ENCODE peak calls at places on chromosomes 11 and 22, in six cellular contexts. One of them, this sample, is unnamed. For H3K4me1, the result is how much of the 10 kb centered on the place peaks cover.

GRCh38 chr11:96114178-96115070 is 190.5 kb upstream of the MTMR2 start:
- DNase-seq in lung: no peak
- DNase-seq in spleen: no peak
- DNase-seq in uterus: no peak
- DNase-seq in left lung: no peak
- DNase-seq in CD8-positive, alpha-beta T cell: no peak
- DNase-seq in this sample: peak

GRCh38 chr11:88231894-88232482 is 56.7 kb upstream of the RAB38 start:
- DNase-seq in lung: no peak
- DNase-seq in spleen: no peak
- DNase-seq in uterus: no peak
- DNase-seq in left lung: no peak
- DNase-seq in CD8-positive, alpha-beta T cell: no peak
- DNase-seq in this sample: no peak

GRCh38 chr22:46055851-46056168 is 78.8 kb upstream of the WNT7B start:
- DNase-seq in lung: no peak
- DNase-seq in spleen: no peak
- DNase-seq in uterus: no peak
- DNase-seq in left lung: peak
- DNase-seq in CD8-positive, alpha-beta T cell: no peak
- DNase-seq in this sample: no peak

GRCh38 chr22:20267441-20268288 is 453 bp downstream of the RTN4R start:
- DNase-seq in lung: peak
- DNase-seq in spleen: no peak
- DNase-seq in uterus: no peak
- DNase-seq in left lung: no peak
- DNase-seq in CD8-positive, alpha-beta T cell: peak
- DNase-seq in this sample: no peak

GRCh38 chr11:118275184-118275583 is 11.1 kb upstream of the MPZL2 start:
- DNase-seq in lung: no peak
- DNase-seq in spleen: no peak
- DNase-seq in uterus: no peak
- DNase-seq in left lung: no peak
- DNase-seq in CD8-positive, alpha-beta T cell: no peak
- DNase-seq in this sample: peak

GRCh38 chr22:24455751-24456426 is 28.5 kb downstream of the ADORA2A start:
- DNase-seq in lung: no peak
- DNase-seq in spleen: no peak
- DNase-seq in uterus: peak
- DNase-seq in left lung: no peak
- DNase-seq in CD8-positive, alpha-beta T cell: no peak
- DNase-seq in this sample: no peak

GRCh38 chr11:71326328-71326940 is 74.1 kb upstream of the SHANK2 start:
- DNase-seq in lung: no peak
- DNase-seq in spleen: peak
- DNase-seq in uterus: no peak
- DNase-seq in left lung: no peak
- DNase-seq in CD8-positive, alpha-beta T cell: no peak
- DNase-seq in this sample: no peak

GRCh38 chr11:73951797-73952196 is 971 bp downstream of the DNAJB13 start:
- DNase-seq in lung: no peak
- DNase-seq in spleen: no peak
- DNase-seq in uterus: no peak
- DNase-seq in left lung: no peak
- DNase-seq in CD8-positive, alpha-beta T cell: no peak
- DNase-seq in this sample: no peak

GRCh38 chr11:119584193-119585037 is 144.6 kb downstream of the NECTIN1 start:
- DNase-seq in lung: no peak
- DNase-seq in spleen: no peak
- DNase-seq in uterus: peak
- DNase-seq in left lung: peak
- DNase-seq in CD8-positive, alpha-beta T cell: no peak
- DNase-seq in this sample: peak

GRCh38 chr22:44647141-44647540 is 54.9 kb upstream of the PRR5 start:
- DNase-seq in lung: no peak
- DNase-seq in spleen: no peak
- DNase-seq in uterus: no peak
- DNase-seq in left lung: no peak
- DNase-seq in CD8-positive, alpha-beta T cell: no peak
- DNase-seq in this sample: no peak

GRCh38 chr22:22786301-22787115 is 101.1 kb upstream of the IGLL5 start:
- DNase-seq in lung: no peak
- DNase-seq in spleen: no peak
- DNase-seq in uterus: no peak
- DNase-seq in left lung: no peak
- DNase-seq in CD8-positive, alpha-beta T cell: no peak
- DNase-seq in this sample: no peak

GRCh38 chr11:101127699-101128570 is 1.7 kb downstream of the PGR start:
- DNase-seq in lung: peak
- DNase-seq in spleen: peak
- DNase-seq in uterus: peak
- DNase-seq in left lung: peak
- DNase-seq in CD8-positive, alpha-beta T cell: no peak
- DNase-seq in this sample: no peak

GRCh38 chr11:10930961-10931760 is 73.3 kb upstream of the ZBED5 start:
- DNase-seq in lung: peak
- DNase-seq in spleen: peak
- DNase-seq in uterus: peak
- DNase-seq in left lung: peak
- DNase-seq in CD8-positive, alpha-beta T cell: peak
- DNase-seq in this sample: peak

GRCh38 chr11:97428247-97428646 is 1038.4 kb downstream of the JRKL start:
- DNase-seq in lung: no peak
- DNase-seq in spleen: no peak
- DNase-seq in uterus: no peak
- DNase-seq in left lung: no peak
- DNase-seq in CD8-positive, alpha-beta T cell: no peak
- DNase-seq in this sample: no peak

GRCh38 chr11:115939104-115939503 is 434.9 kb upstream of the CADM1 start:
- DNase-seq in lung: no peak
- DNase-seq in spleen: no peak
- DNase-seq in uterus: no peak
- DNase-seq in left lung: no peak
- DNase-seq in CD8-positive, alpha-beta T cell: no peak
- DNase-seq in this sample: no peak

GRCh38 chr11:120125005-120125404 is 12.9 kb downstream of the TRIM29 start:
- DNase-seq in lung: no peak
- DNase-seq in spleen: no peak
- DNase-seq in uterus: no peak
- DNase-seq in left lung: peak
- DNase-seq in CD8-positive, alpha-beta T cell: no peak
- DNase-seq in this sample: no peak

GRCh38 chr11:2271327-2272240 is 1.2 kb upstream of the ASCL2 start:
- DNase-seq in lung: peak
- DNase-seq in spleen: no peak
- DNase-seq in uterus: peak
- DNase-seq in left lung: peak
- DNase-seq in CD8-positive, alpha-beta T cell: no peak
- DNase-seq in this sample: no peak

GRCh38 chr11:2269601-2270321 is 627 bp downstream of the ASCL2 start:
- DNase-seq in lung: peak
- DNase-seq in spleen: peak
- DNase-seq in uterus: peak
- DNase-seq in left lung: peak
- DNase-seq in CD8-positive, alpha-beta T cell: peak
- DNase-seq in this sample: peak

GRCh38 chr11:2272241-2272945 is 2.0 kb upstream of the ASCL2 start:
- DNase-seq in lung: no peak
- DNase-seq in spleen: no peak
- DNase-seq in uterus: no peak
- DNase-seq in left lung: no peak
- DNase-seq in CD8-positive, alpha-beta T cell: no peak
- DNase-seq in this sample: no peak

GRCh38 chr11:2270322-2271076 is at the start of gene ASCL2:
- DNase-seq in lung: peak
- DNase-seq in spleen: peak
- DNase-seq in uterus: no peak
- DNase-seq in left lung: peak
- DNase-seq in CD8-positive, alpha-beta T cell: no peak
- DNase-seq in this sample: peak

GRCh38 chr11:2271077-2271326 is 614 bp upstream of the ASCL2 start:
- DNase-seq in lung: peak
- DNase-seq in spleen: peak
- DNase-seq in uterus: peak
- DNase-seq in left lung: peak
- DNase-seq in CD8-positive, alpha-beta T cell: peak
- DNase-seq in this sample: no peak
- H3K4me1 ChIP-seq in lung: under half
- H3K4me1 ChIP-seq in spleen: under half
- H3K4me1 ChIP-seq in uterus: under half
- H3K4me1 ChIP-seq in left lung: under half
- H3K4me1 ChIP-seq in CD8-positive, alpha-beta T cell: under half
- H3K4me1 ChIP-seq in this sample: under half

DNA sequence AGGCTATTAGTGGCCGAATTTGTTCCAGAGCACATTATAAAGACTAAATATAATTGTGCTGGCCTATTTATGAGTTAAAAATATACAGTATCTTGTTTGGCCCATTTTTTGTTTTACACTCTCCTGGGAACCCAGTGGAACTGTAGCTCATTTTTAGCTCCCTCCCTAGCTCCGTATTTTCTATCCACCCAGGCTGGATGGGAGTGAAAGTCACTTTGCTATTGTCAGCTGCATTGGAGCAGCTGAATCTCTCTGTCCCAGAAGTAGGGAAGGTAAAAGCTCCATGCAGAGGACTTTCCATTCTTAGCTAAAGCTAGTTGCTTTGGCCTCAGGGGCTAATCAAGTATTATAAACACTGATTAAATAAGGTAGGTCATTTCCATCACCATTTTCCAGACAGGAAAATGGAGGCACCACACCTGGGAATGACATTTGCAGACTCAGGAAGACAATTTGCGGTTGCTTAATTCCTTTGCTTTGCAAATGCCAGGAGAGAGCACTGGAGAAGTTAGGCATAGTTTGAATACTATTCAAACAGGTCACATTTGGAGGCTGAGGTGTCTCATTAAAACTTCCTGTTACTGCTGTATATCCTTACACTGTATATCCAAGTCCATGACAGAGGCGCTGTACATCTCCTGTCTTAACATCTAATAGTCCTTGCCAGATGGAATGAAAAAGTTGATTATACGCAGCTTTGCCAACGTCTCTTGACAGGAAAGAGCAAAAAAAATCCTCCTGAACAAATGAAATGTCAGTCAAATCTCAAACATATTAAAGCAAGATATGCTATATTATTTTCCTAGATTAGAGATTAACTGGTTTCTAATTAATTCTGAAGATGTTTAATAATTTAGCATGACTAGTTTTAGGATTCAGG is 338.1 kb upstream of the KIRREL3 start:
- DNase-seq in lung: no peak
- DNase-seq in spleen: no peak
- DNase-seq in uterus: no peak
- DNase-seq in left lung: no peak
- DNase-seq in CD8-positive, alpha-beta T cell: no peak
- DNase-seq in this sample: peak
- H3K27ac ChIP-seq in lung: no peak
- H3K27ac ChIP-seq in spleen: no peak
- H3K27ac ChIP-seq in uterus: no peak
- H3K27ac ChIP-seq in left lung: no peak
- H3K27ac ChIP-seq in CD8-positive, alpha-beta T cell: no peak
- H3K27ac ChIP-seq in this sample: no peak

DNA sequence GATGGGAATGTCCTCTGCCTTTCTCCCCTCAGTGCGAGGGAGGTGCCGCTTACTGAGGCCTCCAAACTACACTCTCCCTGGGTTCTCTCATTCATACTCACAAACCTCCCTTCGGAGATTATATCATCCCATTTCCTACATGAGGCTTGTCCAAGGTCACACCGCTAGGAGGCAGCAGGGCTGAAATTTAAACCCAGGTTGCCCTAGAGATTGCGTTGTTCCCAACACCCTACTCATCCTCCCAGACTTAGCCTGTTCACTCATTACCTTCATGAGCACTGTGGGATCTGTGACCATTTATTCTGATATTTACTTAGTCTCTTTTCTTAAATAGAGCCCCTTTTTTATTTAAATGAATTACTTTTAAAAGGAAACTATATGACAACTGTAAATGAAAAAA is 31.1 kb downstream of the SDHAF2 start:
- DNase-seq in lung: no peak
- DNase-seq in spleen: no peak
- DNase-seq in uterus: no peak
- DNase-seq in left lung: no peak
- DNase-seq in CD8-positive, alpha-beta T cell: no peak
- DNase-seq in this sample: no peak
- TF ChIP-seq CTCF in lung: no peak
- TF ChIP-seq CTCF in spleen: peak
- TF ChIP-seq CTCF in uterus: no peak
- TF ChIP-seq CTCF in left lung: no peak
- TF ChIP-seq CTCF in CD8-positive, alpha-beta T cell: no peak
- TF ChIP-seq CTCF in this sample: no peak

GRCh38 chr11:130089669-130090063 is 20.0 kb downstream of the APLP2 start:
- DNase-seq in lung: no peak
- DNase-seq in spleen: no peak
- DNase-seq in uterus: no peak
- DNase-seq in left lung: no peak
- DNase-seq in CD8-positive, alpha-beta T cell: no peak
- DNase-seq in this sample: no peak

GRCh38 chr11:130095326-130095725 is 25.6 kb downstream of the APLP2 start:
- DNase-seq in lung: no peak
- DNase-seq in spleen: no peak
- DNase-seq in uterus: no peak
- DNase-seq in left lung: no peak
- DNase-seq in CD8-positive, alpha-beta T cell: no peak
- DNase-seq in this sample: no peak

GRCh38 chr11:130096042-130096441 is 26.3 kb downstream of the APLP2 start:
- DNase-seq in lung: no peak
- DNase-seq in spleen: no peak
- DNase-seq in uterus: no peak
- DNase-seq in left lung: no peak
- DNase-seq in CD8-positive, alpha-beta T cell: no peak
- DNase-seq in this sample: no peak

GRCh38 chr11:130094614-130095013 is 24.9 kb downstream of the APLP2 start:
- DNase-seq in lung: no peak
- DNase-seq in spleen: no peak
- DNase-seq in uterus: no peak
- DNase-seq in left lung: no peak
- DNase-seq in CD8-positive, alpha-beta T cell: no peak
- DNase-seq in this sample: no peak

GRCh38 chr11:130092661-130093060 is 23.0 kb downstream of the APLP2 start:
- DNase-seq in lung: no peak
- DNase-seq in spleen: no peak
- DNase-seq in uterus: no peak
- DNase-seq in left lung: no peak
- DNase-seq in CD8-positive, alpha-beta T cell: no peak
- DNase-seq in this sample: no peak
- H3K4me1 ChIP-seq in lung: under half
- H3K4me1 ChIP-seq in spleen: under half
- H3K4me1 ChIP-seq in uterus: under half
- H3K4me1 ChIP-seq in left lung: half or more
- H3K4me1 ChIP-seq in CD8-positive, alpha-beta T cell: under half
- H3K4me1 ChIP-seq in this sample: under half

GRCh38 chr22:21780259-21780658 is 44.7 kb upstream of the YPEL1 start:
- DNase-seq in lung: no peak
- DNase-seq in spleen: no peak
- DNase-seq in uterus: no peak
- DNase-seq in left lung: no peak
- DNase-seq in CD8-positive, alpha-beta T cell: no peak
- DNase-seq in this sample: no peak
- H3K27ac ChIP-seq in lung: no peak
- H3K27ac ChIP-seq in spleen: no peak
- H3K27ac ChIP-seq in uterus: no peak
- H3K27ac ChIP-seq in left lung: no peak
- H3K27ac ChIP-seq in CD8-positive, alpha-beta T cell: no peak
- H3K27ac ChIP-seq in this sample: no peak